ENCODE peak calls at places on chromosomes 6 and 20, in five cellular contexts. One of them, this sample, is unnamed.

GRCh38 chr20:10922941-10923340 is 249.1 kb upstream of the JAG1 start:
- DNase-seq in A549: peak; percentile 57
- DNase-seq in progenitor cell of endocrine pancreas: no peak
- DNase-seq in AG10803: peak; percentile 93
- DNase-seq in choroid plexus epithelial cell: peak; percentile 94
- DNase-seq in this sample: no peak

GRCh38 chr20:5691918-5692618 is 58.1 kb upstream of the SHLD1 start:
- DNase-seq in AG10803: no peak
- DNase-seq in A549: no peak
- DNase-seq in choroid plexus epithelial cell: no peak
- DNase-seq in progenitor cell of endocrine pancreas: no peak
- DNase-seq in this sample: no peak

GRCh38 chr6:158853072-158853871 is 34.1 kb upstream of the EZR start:
- DNase-seq in AG10803: peak; percentile 89
- DNase-seq in choroid plexus epithelial cell: peak; percentile 88
- DNase-seq in A549: peak; percentile 97
- DNase-seq in progenitor cell of endocrine pancreas: peak; percentile 73
- DNase-seq in this sample: peak; percentile 79

GRCh38 chr6:27951040-27951439 is 6.0 kb upstream of the OR2B6 start:
- DNase-seq in A549: no peak
- DNase-seq in progenitor cell of endocrine pancreas: no peak
- DNase-seq in AG10803: no peak
- DNase-seq in choroid plexus epithelial cell: no peak
- DNase-seq in this sample: no peak

GRCh38 chr20:59939052-59939878 is 840 bp downstream of the PPP1R3D start:
- DNase-seq in choroid plexus epithelial cell: peak; percentile 23
- DNase-seq in progenitor cell of endocrine pancreas: peak; percentile 24
- DNase-seq in A549: no peak
- DNase-seq in AG10803: no peak
- DNase-seq in this sample: no peak

GRCh38 chr6:31908791-31909190 is 6.9 kb upstream of the ZBTB12 start:
- DNase-seq in choroid plexus epithelial cell: peak; percentile 79
- DNase-seq in AG10803: peak; percentile 14
- DNase-seq in A549: peak; percentile 35
- DNase-seq in progenitor cell of endocrine pancreas: no peak
- DNase-seq in this sample: no peak

GRCh38 chr6:169787797-169788196 is 36.4 kb downstream of the ERMARD start:
- DNase-seq in A549: no peak
- DNase-seq in progenitor cell of endocrine pancreas: no peak
- DNase-seq in AG10803: no peak
- DNase-seq in choroid plexus epithelial cell: no peak
- DNase-seq in this sample: peak; percentile 42

GRCh38 chr20:26208296-26209091 is 511.8 kb upstream of the ZNF337 start:
- DNase-seq in A549: no peak
- DNase-seq in AG10803: no peak
- DNase-seq in choroid plexus epithelial cell: peak; percentile 1
- DNase-seq in progenitor cell of endocrine pancreas: peak; percentile 29
- DNase-seq in this sample: peak; percentile 65

GRCh38 chr6:27791182-27791939 is 120.8 kb downstream of the OR2B2 start:
- DNase-seq in AG10803: peak; percentile 77
- DNase-seq in A549: peak; percentile 86
- DNase-seq in progenitor cell of endocrine pancreas: no peak
- DNase-seq in choroid plexus epithelial cell: peak; percentile 87
- DNase-seq in this sample: peak; percentile 66

GRCh38 chr6:91029211-91029610 is 442.3 kb upstream of the MAP3K7 start:
- DNase-seq in A549: no peak
- DNase-seq in AG10803: no peak
- DNase-seq in progenitor cell of endocrine pancreas: no peak
- DNase-seq in choroid plexus epithelial cell: no peak
- DNase-seq in this sample: no peak

GRCh38 chr6:21634582-21634981 is 41.0 kb downstream of the SOX4 start:
- DNase-seq in choroid plexus epithelial cell: peak; percentile 94
- DNase-seq in A549: peak; percentile 88
- DNase-seq in progenitor cell of endocrine pancreas: no peak
- DNase-seq in AG10803: peak; percentile 92
- DNase-seq in this sample: no peak

GRCh38 chr20:33444797-33445560 is 1.4 kb upstream of the SNTA1 start:
- DNase-seq in progenitor cell of endocrine pancreas: no peak
- DNase-seq in choroid plexus epithelial cell: peak; percentile 29
- DNase-seq in AG10803: no peak
- DNase-seq in A549: peak; percentile 36
- DNase-seq in this sample: no peak

GRCh38 chr6:40722081-40722480 is 134.9 kb upstream of the LRFN2 start:
- DNase-seq in choroid plexus epithelial cell: peak; percentile 83
- DNase-seq in A549: no peak
- DNase-seq in AG10803: no peak
- DNase-seq in progenitor cell of endocrine pancreas: no peak
- DNase-seq in this sample: no peak

GRCh38 chr20:21510995-21511394 is 2.9 kb downstream of the NKX2-2 start:
- DNase-seq in choroid plexus epithelial cell: no peak
- DNase-seq in progenitor cell of endocrine pancreas: no peak
- DNase-seq in AG10803: no peak
- DNase-seq in A549: no peak
- DNase-seq in this sample: no peak

GRCh38 chr6:119234457-119234856 is 115.1 kb downstream of the MAN1A1 start:
- DNase-seq in AG10803: no peak
- DNase-seq in A549: no peak
- DNase-seq in progenitor cell of endocrine pancreas: no peak
- DNase-seq in choroid plexus epithelial cell: no peak
- DNase-seq in this sample: no peak

GRCh38 chr6:19325335-19325789 is 511.8 kb upstream of the ID4 start:
- DNase-seq in AG10803: peak; percentile 70
- DNase-seq in A549: no peak
- DNase-seq in choroid plexus epithelial cell: no peak
- DNase-seq in progenitor cell of endocrine pancreas: no peak
- DNase-seq in this sample: no peak

GRCh38 chr6:140052757-140053729 is 678.6 kb upstream of the CITED2 start:
- DNase-seq in progenitor cell of endocrine pancreas: no peak
- DNase-seq in AG10803: peak; percentile 81
- DNase-seq in A549: peak; percentile 17
- DNase-seq in choroid plexus epithelial cell: peak; percentile 76
- DNase-seq in this sample: no peak

GRCh38 chr6:136510782-136511181 is 39.4 kb downstream of the MAP7 start:
- DNase-seq in A549: no peak
- DNase-seq in progenitor cell of endocrine pancreas: no peak
- DNase-seq in choroid plexus epithelial cell: no peak
- DNase-seq in AG10803: no peak
- DNase-seq in this sample: no peak

GRCh38 chr6:96074006-96074405 is 58.2 kb downstream of the FUT9 start:
- DNase-seq in AG10803: no peak
- DNase-seq in progenitor cell of endocrine pancreas: no peak
- DNase-seq in A549: no peak
- DNase-seq in choroid plexus epithelial cell: no peak
- DNase-seq in this sample: no peak

GRCh38 chr20:62122659-62123449 is 579 bp downstream of the LSM14B start:
- DNase-seq in choroid plexus epithelial cell: peak; percentile 45
- DNase-seq in progenitor cell of endocrine pancreas: peak; percentile 53
- DNase-seq in A549: no peak
- DNase-seq in AG10803: peak; percentile 44
- DNase-seq in this sample: no peak

GRCh38 chr6:5175635-5176034 is 85.1 kb downstream of the LYRM4 start:
- DNase-seq in progenitor cell of endocrine pancreas: no peak
- DNase-seq in A549: no peak
- DNase-seq in choroid plexus epithelial cell: no peak
- DNase-seq in AG10803: no peak
- DNase-seq in this sample: no peak

GRCh38 chr6:30879684-30880427 is 4.5 kb upstream of the DDR1 start:
- DNase-seq in progenitor cell of endocrine pancreas: no peak
- DNase-seq in A549: no peak
- DNase-seq in AG10803: no peak
- DNase-seq in choroid plexus epithelial cell: peak; percentile 31
- DNase-seq in this sample: no peak

GRCh38 chr20:51318058-51318960 is 224.2 kb downstream of the NFATC2 start:
- DNase-seq in A549: peak; percentile 37
- DNase-seq in progenitor cell of endocrine pancreas: peak; percentile 70
- DNase-seq in AG10803: no peak
- DNase-seq in choroid plexus epithelial cell: peak; percentile 52
- DNase-seq in this sample: no peak

GRCh38 chr6:6856538-6857523 is 250.9 kb upstream of the RREB1 start:
- DNase-seq in A549: peak; percentile 33
- DNase-seq in choroid plexus epithelial cell: peak; percentile 44
- DNase-seq in AG10803: peak; percentile 16
- DNase-seq in progenitor cell of endocrine pancreas: no peak
- DNase-seq in this sample: no peak

GRCh38 chr6:16229710-16230109 is 8.7 kb upstream of the GMPR start:
- DNase-seq in progenitor cell of endocrine pancreas: no peak
- DNase-seq in choroid plexus epithelial cell: peak; percentile 38
- DNase-seq in AG10803: no peak
- DNase-seq in A549: no peak
- DNase-seq in this sample: no peak

GRCh38 chr6:135481786-135482369 is 15.7 kb downstream of the AHI1 start:
- DNase-seq in choroid plexus epithelial cell: peak; percentile 23
- DNase-seq in AG10803: peak; percentile 25
- DNase-seq in progenitor cell of endocrine pancreas: no peak
- DNase-seq in A549: no peak
- DNase-seq in this sample: no peak

GRCh38 chr6:53986721-53987526 is 124.3 kb upstream of the MLIP start:
- DNase-seq in choroid plexus epithelial cell: peak; percentile 58
- DNase-seq in A549: no peak
- DNase-seq in AG10803: peak; percentile 49
- DNase-seq in progenitor cell of endocrine pancreas: no peak
- DNase-seq in this sample: no peak

GRCh38 chr6:20583447-20583806 is 49.2 kb downstream of the CDKAL1 start:
- DNase-seq in choroid plexus epithelial cell: no peak
- DNase-seq in progenitor cell of endocrine pancreas: no peak
- DNase-seq in A549: no peak
- DNase-seq in AG10803: no peak
- DNase-seq in this sample: no peak

GRCh38 chr6:130132286-130132701 is 90.5 kb downstream of the SAMD3 start:
- DNase-seq in AG10803: no peak
- DNase-seq in choroid plexus epithelial cell: no peak
- DNase-seq in progenitor cell of endocrine pancreas: no peak
- DNase-seq in A549: no peak
- DNase-seq in this sample: no peak

GRCh38 chr6:7541175-7542064 is at the start of gene DSP:
- DNase-seq in choroid plexus epithelial cell: peak; percentile 32
- DNase-seq in A549: peak; percentile 69
- DNase-seq in AG10803: peak; percentile 47
- DNase-seq in progenitor cell of endocrine pancreas: peak; percentile 82
- DNase-seq in this sample: peak; percentile 80

GRCh38 chr6:32940656-32941411 is at the start of gene HLA-DMB:
- DNase-seq in AG10803: peak; percentile 72
- DNase-seq in A549: peak; percentile 79
- DNase-seq in choroid plexus epithelial cell: peak; percentile 84
- DNase-seq in progenitor cell of endocrine pancreas: no peak
- DNase-seq in this sample: no peak

GRCh38 chr20:12660918-12661317 is 347.9 kb upstream of the SPTLC3 start:
- DNase-seq in AG10803: no peak
- DNase-seq in A549: no peak
- DNase-seq in choroid plexus epithelial cell: peak; percentile 17
- DNase-seq in progenitor cell of endocrine pancreas: no peak
- DNase-seq in this sample: no peak
- TF ChIP-seq CTCF in AG10803: no peak
- TF ChIP-seq CTCF in A549: no peak
- TF ChIP-seq CTCF in choroid plexus epithelial cell: peak; percentile 31
- TF ChIP-seq CTCF in progenitor cell of endocrine pancreas: peak; percentile 71
- TF ChIP-seq CTCF in this sample: peak; percentile 67

DNA sequence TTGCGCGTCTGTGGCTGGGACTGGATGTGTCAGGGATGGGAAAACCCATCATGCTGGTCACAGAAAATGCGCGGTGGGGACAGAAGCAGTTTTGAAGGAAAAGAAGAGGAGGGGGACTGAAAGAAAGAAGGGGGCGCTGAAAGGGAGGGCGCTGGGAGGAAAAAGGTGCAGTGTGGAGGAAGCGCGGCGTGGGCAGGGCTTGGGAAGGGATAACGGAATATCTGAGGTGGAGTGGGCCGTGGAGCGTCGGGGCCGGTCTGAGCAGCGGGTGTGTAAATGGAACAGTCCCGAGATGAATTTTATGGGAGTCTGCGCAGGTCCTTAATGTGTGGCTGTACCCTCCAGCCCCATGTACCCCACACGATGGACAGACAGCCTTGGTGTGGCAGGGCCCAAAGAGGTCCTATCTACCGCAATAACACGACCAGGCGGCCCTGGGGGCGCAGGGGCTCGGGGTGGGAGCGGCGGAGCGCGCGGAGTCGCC is 366 bp upstream of the SLC29A1 start:
- DNase-seq in A549: no peak
- DNase-seq in progenitor cell of endocrine pancreas: no peak
- DNase-seq in AG10803: no peak
- DNase-seq in choroid plexus epithelial cell: no peak
- DNase-seq in this sample: no peak
- TF ChIP-seq CTCF in A549: no peak
- TF ChIP-seq CTCF in progenitor cell of endocrine pancreas: no peak
- TF ChIP-seq CTCF in AG10803: no peak
- TF ChIP-seq CTCF in choroid plexus epithelial cell: no peak
- TF ChIP-seq CTCF in this sample: no peak

GRCh38 chr6:1687402-1687801 is 77.7 kb downstream of the FOXC1 start:
- DNase-seq in progenitor cell of endocrine pancreas: no peak
- DNase-seq in AG10803: no peak
- DNase-seq in A549: no peak
- DNase-seq in choroid plexus epithelial cell: no peak
- DNase-seq in this sample: no peak

GRCh38 chr6:1689141-1689540 is 79.4 kb downstream of the FOXC1 start:
- DNase-seq in choroid plexus epithelial cell: no peak
- DNase-seq in A549: no peak
- DNase-seq in progenitor cell of endocrine pancreas: no peak
- DNase-seq in AG10803: peak; percentile 28
- DNase-seq in this sample: no peak

GRCh38 chr6:1688396-1688795 is 78.7 kb downstream of the FOXC1 start:
- DNase-seq in A549: no peak
- DNase-seq in progenitor cell of endocrine pancreas: no peak
- DNase-seq in AG10803: no peak
- DNase-seq in choroid plexus epithelial cell: no peak
- DNase-seq in this sample: no peak

GRCh38 chr6:1686117-1687098 is 76.7 kb downstream of the FOXC1 start:
- DNase-seq in A549: no peak
- DNase-seq in progenitor cell of endocrine pancreas: no peak
- DNase-seq in choroid plexus epithelial cell: peak; percentile 96
- DNase-seq in AG10803: peak; percentile 100
- DNase-seq in this sample: no peak
- TF ChIP-seq CTCF in A549: peak; percentile 15
- TF ChIP-seq CTCF in progenitor cell of endocrine pancreas: peak; percentile 13
- TF ChIP-seq CTCF in choroid plexus epithelial cell: peak; percentile 42
- TF ChIP-seq CTCF in AG10803: peak; percentile 50
- TF ChIP-seq CTCF in this sample: peak; percentile 49

GRCh38 chr6:24666616-24667377 is at the start of the genes ACOT13 and TDP2:
- DNase-seq in AG10803: peak; percentile 96
- DNase-seq in progenitor cell of endocrine pancreas: peak; percentile 94
- DNase-seq in A549: peak; percentile 95
- DNase-seq in choroid plexus epithelial cell: peak; percentile 98
- DNase-seq in this sample: peak; percentile 96
- TF ChIP-seq CTCF in AG10803: peak; percentile 61
- TF ChIP-seq CTCF in progenitor cell of endocrine pancreas: peak; percentile 65
- TF ChIP-seq CTCF in A549: no peak
- TF ChIP-seq CTCF in choroid plexus epithelial cell: peak; percentile 58
- TF ChIP-seq CTCF in this sample: peak; percentile 76

This sample was measured in type B pancreatic cell.